ENCODE peak calls at places on chromosomes 13 and 19, in four cellular contexts. U, V, H and O are unnamed samples.
A peak's percentile ranks its signal among the peaks of the same experiment; 100 is the strongest.

GRCh38 chr13:62293081-62293480 is 877.4 kb upstream of the PCDH20 start:
- DNase-seq in U (no peak), V (no peak), H (no peak), O (no peak)

GRCh38 chr13:50574731-50575130 is 268.8 kb downstream of the DLEU7 start:
- DNase-seq in U (no peak), V (no peak), H (no peak), O (no peak)

GRCh38 chr13:51663980-51664957 is 80.0 kb downstream of the WDFY2 start:
- DNase-seq in U (no peak), V (no peak), H (no peak), O (no peak)

GRCh38 chr19:2059422-2060201 is 8.6 kb upstream of the MKNK2 start:
- DNase-seq in U (peak; percentile 91), V (peak; percentile 66), H (peak; percentile 62), O (peak; percentile 51)

GRCh38 chr19:6963937-6964336 is 57.3 kb downstream of the MBD3L2B start:
- DNase-seq in U (no peak), V (no peak), H (no peak), O (no peak)

GRCh38 chr19:30391554-30392551 is 19.7 kb downstream of the ZNF536 start:
- DNase-seq in U (no peak), V (no peak), H (no peak), O (no peak)

GRCh38 chr19:17873661-17874422 is 2.1 kb downstream of the SLC5A5 start:
- DNase-seq in U (peak; percentile 76), V (no peak), H (no peak), O (peak; percentile 87)

GRCh38 chr13:102897371-102898138 is 51.7 kb downstream of the ERCC5 start:
- DNase-seq in U (no peak), V (no peak), H (no peak), O (no peak)

GRCh38 chr19:43639507-43640423 is at the start of gene CADM4:
- DNase-seq in U (peak; percentile 65), V (peak; percentile 27), H (peak; percentile 61), O (peak; percentile 62)

GRCh38 chr13:109816112-109816978 is 30.0 kb upstream of the IRS2 start:
- DNase-seq in U (no peak), V (no peak), H (no peak), O (no peak)

GRCh38 chr13:99434258-99434788 is 66.9 kb upstream of the TM9SF2 start:
- DNase-seq in U (no peak), V (no peak), H (no peak), O (no peak)

GRCh38 chr13:108919036-108919907 is 289.9 kb downstream of the MYO16 start:
- DNase-seq in U (no peak), V (no peak), H (no peak), O (no peak)

GRCh38 chr13:112642061-112642460 is 47.8 kb upstream of the ATP11A start:
- DNase-seq in U (no peak), V (no peak), H (no peak), O (no peak)

GRCh38 chr13:98677398-98677797 is 75.1 kb downstream of the SLC15A1 start:
- DNase-seq in U (no peak), V (no peak), H (no peak), O (no peak)

GRCh38 chr19:56660381-56661105 is 11.0 kb downstream of the ZNF835 start:
- DNase-seq in U (no peak), V (no peak), H (peak; percentile 62), O (no peak)

GRCh38 chr19:55437410-55437809 is 5.7 kb downstream of the SHISA7 start:
- DNase-seq in U (no peak), V (no peak), H (no peak), O (peak; percentile 60)

DNA sequence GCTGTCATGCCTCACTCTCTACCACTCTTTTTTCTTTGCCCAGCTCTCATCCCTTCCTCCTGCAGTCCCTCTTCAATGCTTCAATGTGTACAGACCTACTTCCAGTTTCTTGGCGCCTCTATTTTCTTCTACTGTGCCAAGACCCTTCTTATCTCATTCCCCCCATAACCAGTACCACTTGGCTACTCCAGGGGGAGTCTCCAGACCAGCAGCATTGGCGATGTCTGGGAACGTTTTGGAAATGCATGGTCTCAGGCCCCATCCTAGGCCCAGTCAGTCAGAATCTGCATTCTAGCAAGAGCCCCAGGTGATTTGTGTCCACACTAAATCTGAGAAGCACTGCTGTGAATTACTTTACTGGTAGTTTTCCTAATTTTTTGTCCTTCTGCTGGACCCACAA is 198.2 kb downstream of the SLC7A1 start:
- DNase-seq in U (no peak), V (no peak), H (no peak), O (no peak)
- TF ChIP-seq CTCF in U (no peak), V (no peak), H (no peak), O (no peak)

GRCh38 chr19:40811478-40812341 is 12.7 kb downstream of the EGLN2 start:
- DNase-seq in U (no peak), V (no peak), H (no peak), O (no peak)
- TF ChIP-seq CTCF in U (no peak), V (no peak), H (no peak), O (no peak)

GRCh38 chr19:15841875-15842569 is 26.6 kb upstream of the OR10H1 start:
- DNase-seq in U (no peak), V (no peak), H (no peak), O (no peak)
- TF ChIP-seq CTCF in U (no peak), V (no peak), H (no peak), O (peak; percentile 18)

DNA sequence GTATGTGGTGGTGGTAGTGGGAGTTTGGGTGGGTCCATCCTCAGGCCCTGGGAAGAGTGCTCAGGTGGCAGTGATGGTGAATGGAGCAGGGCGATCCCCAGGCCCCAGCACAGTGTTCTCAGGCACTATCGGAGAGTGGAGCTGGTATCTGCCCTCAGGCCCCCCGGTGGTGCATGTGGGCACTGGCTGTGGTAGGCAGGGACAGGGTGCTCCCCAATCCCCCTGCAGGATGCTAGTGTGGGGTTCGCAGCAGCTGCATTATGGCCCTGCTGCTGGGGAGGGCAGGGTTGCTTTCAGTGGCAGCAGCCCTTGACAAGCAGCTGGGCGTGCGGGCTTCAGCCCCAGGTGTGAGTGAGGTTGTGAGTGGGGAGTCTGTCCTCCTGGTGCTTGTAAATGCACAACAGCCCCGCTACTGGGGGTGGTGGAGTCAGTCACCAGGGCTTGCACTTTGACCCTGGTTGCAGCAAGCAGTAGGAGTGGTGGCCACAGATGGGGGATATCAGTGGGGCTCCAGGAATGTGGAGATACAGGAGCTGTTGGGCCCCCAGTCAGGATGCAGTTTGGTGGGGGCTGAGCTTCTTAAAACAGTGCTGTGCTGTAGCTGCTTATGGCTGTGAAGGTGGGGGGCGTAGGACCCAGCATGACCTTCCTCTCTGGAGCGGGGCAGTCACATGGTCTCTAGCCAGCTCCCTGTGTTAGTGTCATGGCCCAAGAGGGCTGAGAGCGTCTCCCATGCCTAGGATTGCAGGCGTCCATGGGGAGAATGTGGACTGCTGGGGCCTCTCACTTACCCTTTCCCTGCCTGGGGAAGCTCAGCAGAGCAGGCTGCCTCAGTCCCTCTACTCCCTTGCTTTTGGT is 38.7 kb upstream of the ARHGEF7 start:
- DNase-seq in U (no peak), V (no peak), H (no peak), O (no peak)
- TF ChIP-seq CTCF in U (no peak), V (no peak), H (no peak), O (no peak)

DNA sequence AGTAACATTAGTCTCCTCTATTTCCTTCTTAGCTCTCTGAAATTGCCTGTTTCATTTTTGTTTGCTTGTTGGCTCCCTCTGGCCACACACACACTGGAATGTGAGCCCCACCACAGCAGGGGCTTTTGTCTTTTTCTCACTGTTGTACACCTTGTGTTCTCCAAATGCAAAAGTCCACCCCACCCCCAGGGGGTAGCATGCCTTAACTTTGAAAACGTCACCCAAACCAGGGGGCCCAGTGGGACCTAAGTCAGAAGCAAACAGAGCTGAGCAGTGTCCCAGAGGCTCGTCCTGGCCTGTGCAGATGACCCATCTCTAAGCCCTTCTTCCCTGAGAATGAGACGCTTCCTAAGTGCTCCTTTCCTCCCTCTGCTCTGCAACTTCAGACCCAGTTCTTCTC is 614.1 kb downstream of the UQCRFS1 start:
- DNase-seq in U (no peak), V (no peak), H (no peak), O (no peak)
- TF ChIP-seq CTCF in U (no peak), V (no peak), H (no peak), O (no peak)

DNA sequence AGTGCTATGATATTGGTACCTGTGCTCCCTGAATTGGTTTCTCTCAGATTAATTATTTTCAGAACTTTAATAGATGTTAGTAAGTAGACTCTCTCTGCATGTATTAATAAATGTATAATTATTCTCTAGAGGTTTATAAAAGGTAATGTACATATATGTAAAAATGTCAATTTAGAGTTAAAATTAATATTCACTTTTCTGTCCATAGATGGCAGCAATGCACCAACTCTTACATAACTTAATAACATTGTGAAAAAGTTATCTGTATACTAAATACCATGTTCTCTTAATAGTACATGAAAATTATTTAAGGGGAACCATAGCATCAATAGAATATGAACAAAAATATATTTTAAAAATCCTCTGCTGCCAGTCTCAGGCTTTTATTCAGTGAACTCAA is 515.0 kb upstream of the KLHL1 start:
- DNase-seq in U (no peak), V (no peak), H (no peak), O (no peak)
- TF ChIP-seq CTCF in U (no peak), V (no peak), H (peak; percentile 67), O (peak; percentile 64)

DNA sequence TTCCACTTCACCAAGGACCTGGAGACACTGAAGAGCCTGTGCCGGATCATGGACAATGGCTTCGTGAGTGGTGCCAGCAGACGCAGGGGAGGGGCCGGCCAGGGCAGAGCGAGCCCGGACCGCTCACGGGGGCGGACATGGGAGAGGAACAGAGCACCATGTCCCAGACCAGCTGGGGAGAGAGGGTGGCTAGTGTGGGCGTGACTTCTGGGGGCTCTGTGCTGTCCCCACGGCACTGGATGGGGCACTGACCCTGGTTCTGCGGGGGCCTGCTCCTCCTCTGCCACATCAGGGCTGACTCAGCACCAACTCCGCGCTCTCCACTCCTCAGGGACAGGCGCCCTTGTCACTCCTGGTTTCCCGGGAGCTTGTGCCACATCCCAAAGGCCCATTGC is 7.6 kb downstream of the PTOV1 start:
- DNase-seq in U (no peak), V (no peak), H (no peak), O (no peak)
- TF ChIP-seq CTCF in U (no peak), V (no peak), H (no peak), O (no peak)